ENCODE peak calls at places on chromosome 3, in eight cellular contexts. M, P, V, Q, Y, A, L and O are unnamed samples. For H3K9me3, the result is how much of the 10 kb centered on the place peaks cover.

GRCh38 chr3:127088511-127089430 is 104.2 kb upstream of the PRR23E start:
- DNase-seq in P (no peak), A (no peak), L (no peak), Y (peak), V (no peak), M (no peak), Q (no peak), O (no peak)

GRCh38 chr3:158792709-158793108 is 9.1 kb upstream of the MFSD1 start:
- DNase-seq in Q (no peak), P (peak), V (peak), L (no peak), A (peak), M (no peak), Y (no peak), O (peak)

GRCh38 chr3:32817195-32817560 is 619 bp upstream of the TRIM71 start:
- DNase-seq in M (no peak), P (no peak), A (peak), Y (no peak), Q (no peak), V (no peak), L (no peak), O (no peak)

GRCh38 chr3:179088306-179088705 is 16.7 kb upstream of the ZMAT3 start:
- DNase-seq in M (no peak), P (no peak), V (no peak), L (no peak), Q (no peak), A (no peak), Y (no peak), O (no peak)

GRCh38 chr3:179801263-179801662 is 148.4 kb downstream of the USP13 start:
- DNase-seq in V (peak), Y (no peak), L (no peak), Q (no peak), A (peak), M (no peak), P (peak), O (no peak)

GRCh38 chr3:149654188-149654601 is 3.6 kb downstream of the WWTR1 start:
- DNase-seq in A (no peak), Y (no peak), M (no peak), V (peak), P (peak), Q (no peak), L (no peak), O (peak)

GRCh38 chr3:45272828-45273470 is 46.9 kb upstream of the TMEM158 start:
- DNase-seq in L (no peak), A (no peak), P (no peak), M (no peak), V (no peak), Y (no peak), Q (no peak), O (no peak)

GRCh38 chr3:175526191-175526590 is 667.1 kb downstream of the NAALADL2 start:
- DNase-seq in M (no peak), A (no peak), V (no peak), Y (no peak), P (peak), L (no peak), Q (no peak), O (no peak)

GRCh38 chr3:2810723-2811122 is 299.5 kb downstream of the IL5RA start:
- DNase-seq in Y (no peak), V (peak), Q (no peak), L (no peak), P (peak), A (peak), M (no peak), O (no peak)

GRCh38 chr3:58686847-58687246 is 20.3 kb upstream of the FAM3D start:
- DNase-seq in Q (no peak), V (no peak), Y (no peak), P (no peak), M (no peak), A (no peak), L (no peak), O (no peak)
- H3K9me3 ChIP-seq in Q (under half), V (under half), Y (under half), P (under half), M (under half), A (under half), L (under half), O (under half)

DNA sequence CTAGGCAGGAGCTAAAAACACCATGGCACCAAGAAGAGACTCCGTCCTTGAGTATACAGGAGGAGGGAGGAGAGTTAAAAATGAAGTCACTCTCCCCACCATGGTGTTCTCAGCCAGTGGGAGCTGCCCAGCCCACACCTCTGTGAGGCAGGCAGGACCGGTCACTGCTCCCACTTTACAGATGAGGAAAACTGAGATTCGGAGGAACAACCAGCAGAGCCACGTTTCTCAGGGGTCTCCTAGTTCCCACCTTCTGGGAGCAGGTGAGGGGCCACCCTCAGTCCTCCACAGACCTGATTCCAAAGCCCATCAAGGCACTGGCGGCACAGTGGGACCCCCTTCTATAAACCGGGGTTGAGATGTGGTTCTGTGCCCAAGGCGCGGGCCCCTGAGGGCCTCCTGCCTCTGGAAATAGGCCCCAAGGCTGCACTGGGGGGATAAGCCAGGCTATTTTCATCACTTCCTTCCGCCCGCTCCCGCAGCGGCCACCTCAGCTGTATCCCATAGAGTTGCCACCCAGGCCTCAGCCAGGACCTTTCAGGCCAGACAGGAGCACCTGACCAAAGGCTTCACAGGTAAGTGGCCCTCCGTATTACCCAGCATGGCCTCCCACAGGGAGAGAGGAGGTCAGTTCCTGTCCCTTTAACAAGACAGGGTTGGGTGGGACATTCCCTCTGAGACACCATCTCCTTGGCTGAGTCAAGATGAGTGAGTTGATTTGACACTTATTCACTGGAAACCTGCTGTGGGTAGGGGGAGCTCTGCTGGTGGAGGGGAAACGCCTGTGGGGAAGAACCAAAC is at the start of gene GP9:
- DNase-seq in M (no peak), P (no peak), Y (peak), V (no peak), Q (no peak), A (no peak), L (no peak), O (no peak)
- H3K4me3 ChIP-seq in M (no peak), P (no peak), Y (no peak), V (no peak), Q (no peak), A (no peak), L (no peak), O (no peak)

GRCh38 chr3:9330166-9330703 is 32.6 kb upstream of the THUMPD3 start:
- DNase-seq in P (no peak), V (no peak), Y (no peak), Q (no peak), L (no peak), A (no peak), M (peak), O (no peak)

GRCh38 chr3:9322780-9323179 is 40.1 kb upstream of the THUMPD3 start:
- DNase-seq in A (no peak), L (no peak), M (no peak), P (no peak), Q (no peak), V (no peak), Y (no peak), O (no peak)

GRCh38 chr3:9324944-9325343 is 37.9 kb upstream of the THUMPD3 start:
- DNase-seq in V (no peak), Q (no peak), Y (no peak), P (no peak), L (no peak), M (no peak), A (no peak), O (no peak)

DNA sequence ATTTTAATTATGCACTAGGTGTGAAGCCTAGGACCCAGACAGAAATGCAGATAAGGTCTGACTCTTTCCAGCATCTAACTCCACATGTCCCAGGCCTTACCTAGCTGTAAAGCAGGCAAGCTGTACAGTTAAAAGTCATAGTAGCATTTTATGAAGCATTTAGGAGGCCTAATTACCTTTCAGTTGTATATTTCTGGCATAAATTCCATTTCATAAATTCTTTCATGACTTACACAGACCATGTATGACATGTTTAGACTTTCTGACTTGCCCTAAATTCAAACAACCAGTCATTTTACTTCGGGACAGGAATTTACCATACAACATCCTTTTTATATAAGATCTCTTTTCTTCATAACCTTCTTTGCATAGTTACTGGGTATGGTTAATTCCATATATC is 35.3 kb upstream of the THUMPD3 start:
- DNase-seq in P (no peak), Y (no peak), M (no peak), V (no peak), Q (no peak), L (no peak), A (no peak), O (no peak)
- H3K9me3 ChIP-seq in P (under half), Y (under half), M (under half), V (under half), Q (under half), L (under half), A (under half), O (under half)

DNA sequence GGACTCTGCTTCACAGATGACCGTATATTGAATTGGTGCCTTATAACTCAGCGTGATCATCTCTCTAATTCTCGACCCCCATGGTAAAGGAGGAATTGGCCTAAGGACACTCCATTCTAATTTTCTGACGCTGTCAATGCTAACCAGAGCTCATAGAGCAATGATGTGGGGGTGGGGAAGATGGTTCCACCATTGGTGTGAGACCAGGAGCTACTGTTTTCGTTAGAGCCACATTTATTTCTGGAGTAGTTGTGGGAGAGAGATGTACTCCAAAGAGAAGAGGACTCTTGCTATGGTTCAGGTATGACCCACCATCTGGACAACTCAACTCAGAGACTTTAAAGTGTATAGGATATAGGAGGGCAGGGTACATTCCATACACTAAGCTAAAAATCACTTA is 16.3 kb downstream of the ZBTB38 start:
- DNase-seq in A (no peak), L (no peak), Q (no peak), Y (no peak), P (no peak), V (no peak), M (no peak), O (no peak)
- H3K4me3 ChIP-seq in A (no peak), L (peak), Q (no peak), Y (no peak), P (peak), V (peak), M (no peak), O (no peak)

GRCh38 chr3:195613468-195614069 is 29.8 kb upstream of the APOD start:
- DNase-seq in V (peak), P (peak), Q (no peak), A (no peak), Y (no peak), L (no peak), M (no peak), O (no peak)
- H3K9me3 ChIP-seq in V (under half), P (under half), Q (under half), A (under half), Y (under half), L (under half), M (under half), O (under half)

GRCh38 chr3:193836511-193836910 is 243.5 kb downstream of the OPA1 start:
- DNase-seq in A (no peak), P (no peak), Q (no peak), M (no peak), V (no peak), Y (no peak), L (no peak), O (no peak)

GRCh38 chr3:193837347-193837827 is 244.4 kb downstream of the OPA1 start:
- DNase-seq in L (no peak), V (no peak), A (no peak), Y (no peak), M (no peak), Q (no peak), P (no peak), O (no peak)

GRCh38 chr3:193835414-193835813 is 242.4 kb downstream of the OPA1 start:
- DNase-seq in Q (no peak), P (no peak), M (no peak), V (no peak), Y (no peak), L (no peak), A (no peak), O (no peak)

GRCh38 chr3:193840111-193840641 is 247.2 kb downstream of the OPA1 start:
- DNase-seq in V (no peak), M (no peak), Y (no peak), L (no peak), P (no peak), Q (no peak), A (no peak), O (no peak)

DNA sequence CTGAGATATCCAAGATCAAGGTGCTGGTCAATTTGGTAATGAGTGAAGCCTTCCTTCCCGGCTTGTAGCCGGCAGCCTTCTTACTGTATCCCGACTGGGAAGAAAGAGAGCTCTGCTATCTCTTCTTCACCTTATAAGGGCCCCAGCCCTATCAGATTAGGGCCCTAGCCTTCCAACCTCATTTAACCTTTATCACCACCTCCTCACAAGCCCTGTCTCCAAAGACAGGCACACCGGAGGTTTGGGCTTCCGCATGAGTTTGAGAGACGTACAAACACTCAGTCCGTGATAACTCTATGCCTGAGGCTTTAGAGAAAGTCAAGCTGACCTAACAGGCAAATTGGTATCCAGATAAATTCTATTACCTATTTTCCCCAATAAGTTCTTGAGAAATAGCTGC is 243.9 kb downstream of the OPA1 start:
- DNase-seq in Q (no peak), V (no peak), Y (no peak), M (no peak), P (no peak), L (no peak), A (no peak), O (no peak)
- H3K4me3 ChIP-seq in Q (no peak), V (no peak), Y (no peak), M (no peak), P (no peak), L (no peak), A (no peak), O (no peak)

GRCh38 chr3:851098-851790 is 241.6 kb upstream of the CNTN6 start:
- DNase-seq in Q (no peak), M (no peak), L (no peak), P (no peak), V (no peak), Y (no peak), A (peak), O (peak)
- H3K9me3 ChIP-seq in Q (under half), M (under half), L (under half), P (under half), V (under half), Y (under half), A (under half), O (under half)

DNA sequence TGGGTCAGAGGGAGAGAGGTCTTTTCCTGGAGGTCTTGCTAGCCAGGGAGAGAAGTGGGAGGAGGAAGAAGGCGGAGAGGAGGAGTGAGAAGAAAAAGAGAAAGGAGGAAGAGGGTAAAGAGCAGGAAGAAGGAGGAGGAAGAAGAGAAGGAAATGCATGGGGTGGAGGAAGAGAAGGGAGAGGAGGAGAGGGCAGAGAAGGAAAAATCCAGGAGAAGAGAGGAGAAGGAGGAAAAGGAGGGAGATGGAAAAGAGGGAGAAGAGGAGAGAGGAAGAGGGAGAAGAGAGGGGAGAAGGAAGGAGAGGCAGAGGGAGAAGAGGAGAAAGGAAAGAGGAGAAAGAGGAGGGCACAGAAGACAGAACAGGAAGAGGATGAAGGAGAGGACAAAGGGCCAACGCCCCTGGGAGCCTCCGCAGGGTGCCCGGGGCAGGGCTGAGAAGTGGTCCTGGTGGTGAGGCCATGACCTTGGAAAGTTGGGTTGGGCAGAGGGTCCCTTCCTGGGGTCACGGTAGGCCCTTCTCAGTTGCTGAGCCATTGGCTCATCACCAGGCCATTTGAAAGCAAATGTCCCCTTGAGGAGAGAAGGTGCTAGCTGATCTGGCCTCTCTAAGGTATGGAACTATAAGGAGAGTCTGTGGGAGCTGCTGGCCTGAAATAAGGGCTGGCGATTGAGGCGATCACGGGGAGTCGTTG is 1.2 kb upstream of the SEMA3F start:
- DNase-seq in Q (no peak), P (no peak), Y (no peak), A (no peak), V (no peak), M (no peak), L (no peak), O (no peak)
- H3K4me3 ChIP-seq in Q (no peak), P (no peak), Y (no peak), A (no peak), V (no peak), M (no peak), L (peak), O (no peak)

GRCh38 chr3:191076903-191077552 is 122.0 kb upstream of the OSTN start:
- DNase-seq in Q (no peak), M (no peak), Y (no peak), L (no peak), V (no peak), A (no peak), P (no peak), O (no peak)

GRCh38 chr3:191068946-191069813 is 129.9 kb upstream of the OSTN start:
- DNase-seq in V (peak), L (no peak), A (no peak), P (no peak), M (no peak), Y (no peak), Q (no peak), O (no peak)

GRCh38 chr3:191070201-191070600 is 128.8 kb upstream of the OSTN start:
- DNase-seq in V (peak), A (no peak), P (peak), M (no peak), Q (no peak), Y (no peak), L (no peak), O (peak)

GRCh38 chr3:191070762-191071365 is 128.2 kb upstream of the OSTN start:
- DNase-seq in Q (no peak), M (no peak), Y (no peak), V (peak), P (no peak), A (no peak), L (no peak), O (no peak)

DNA sequence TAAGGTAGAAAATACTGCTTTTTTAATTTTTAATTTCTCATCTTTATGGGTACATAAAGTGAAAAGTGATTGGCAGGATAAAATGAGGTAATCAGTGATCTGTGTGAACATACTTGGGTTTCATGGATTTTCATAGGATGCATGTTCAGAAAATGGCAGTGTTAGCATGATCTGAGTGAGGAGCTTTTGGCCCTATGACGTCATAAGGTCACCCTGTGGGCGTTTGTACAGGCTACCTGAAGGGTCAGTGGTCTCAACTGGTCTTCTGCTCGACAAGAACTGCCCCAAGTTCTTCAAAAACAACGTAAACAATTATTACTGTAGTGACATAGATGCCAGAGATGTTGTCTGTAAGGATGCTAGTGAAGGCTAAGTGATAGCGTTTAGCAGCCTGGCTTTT is 124.5 kb upstream of the OSTN start:
- DNase-seq in P (no peak), Q (no peak), Y (no peak), V (no peak), L (no peak), A (no peak), M (no peak), O (no peak)
- H3K9me3 ChIP-seq in P (under half), Q (under half), Y (under half), V (under half), L (under half), A (under half), M (under half), O (under half)

GRCh38 chr3:116444819-116445290 is 432 bp downstream of the LSAMP start:
- DNase-seq in Y (no peak), M (no peak), P (peak), V (peak), Q (peak), L (no peak), A (peak), O (peak)
- H3K4me3 ChIP-seq in Y (no peak), M (no peak), P (peak), V (peak), Q (peak), L (no peak), A (peak), O (peak)